ENCODE peak calls at places on chromosomes 16 and 17, in ten cellular contexts. U, D, Z, M, K, O, I, H, Y and R are unnamed samples.

GRCh38 chr16:2720063-2720455 is at the start of gene PRSS27:
- DNase-seq in D (no peak), K (no peak), M (no peak), U (no peak), O (no peak), Y (no peak), Z (no peak), H (no peak), I (no peak), R (no peak)

GRCh38 chr16:2715519-2715918 is 4.5 kb downstream of the PRSS27 start:
- DNase-seq in I (peak), Z (peak), H (peak), K (peak), M (peak), O (peak), D (peak), Y (peak), U (no peak), R (no peak)

GRCh38 chr16:82814059-82814458 is 187.3 kb downstream of the CDH13 start:
- DNase-seq in Y (no peak), O (no peak), M (no peak), K (no peak), D (no peak), Z (no peak), I (no peak), U (no peak), H (no peak), R (no peak)

GRCh38 chr17:75557075-75557851 is 30.3 kb upstream of the MYO15B start:
- DNase-seq in Y (no peak), H (no peak), K (no peak), U (no peak), O (no peak), M (no peak), I (peak), D (peak), Z (peak), R (peak)

GRCh38 chr17:35746956-35747355 is 6.1 kb downstream of the GAS2L2 start:
- DNase-seq in H (no peak), U (no peak), O (no peak), D (no peak), Z (no peak), I (no peak), M (no peak), Y (no peak), K (no peak), R (no peak)

GRCh38 chr17:59277031-59277430 is 54.4 kb upstream of the YPEL2 start:
- DNase-seq in U (no peak), O (peak), Y (no peak), M (no peak), H (no peak), K (no peak), D (no peak), Z (no peak), I (no peak), R (no peak)

GRCh38 chr16:12323007-12323699 is 346.6 kb downstream of the SNX29 start:
- DNase-seq in U (no peak), K (no peak), M (no peak), I (peak), O (no peak), H (peak), Z (peak), D (no peak), Y (no peak), R (no peak)

GRCh38 chr16:71406316-71406715 is 35.5 kb downstream of the TLE7 start:
- DNase-seq in D (no peak), U (no peak), Y (no peak), I (no peak), K (no peak), Z (no peak), M (no peak), O (no peak), H (no peak), R (no peak)

GRCh38 chr16:87844374-87844733 is 25.0 kb downstream of the SLC7A5 start:
- DNase-seq in H (no peak), Z (no peak), I (no peak), Y (peak), K (no peak), M (no peak), U (no peak), O (no peak), D (peak), R (no peak)

GRCh38 chr16:54411555-54411954 is 125.0 kb upstream of the IRX3 start:
- DNase-seq in M (no peak), K (no peak), U (no peak), O (no peak), I (peak), Y (peak), H (no peak), Z (no peak), D (no peak), R (no peak)

GRCh38 chr16:78706637-78707036 is 607.2 kb downstream of the WWOX start:
- DNase-seq in H (no peak), I (no peak), M (no peak), O (no peak), K (no peak), Z (no peak), U (no peak), Y (no peak), D (no peak), R (no peak)

GRCh38 chr17:78268191-78268874 is 36.9 kb downstream of the TMEM235 start:
- DNase-seq in I (no peak), U (no peak), D (no peak), H (no peak), O (no peak), Y (no peak), Z (no peak), K (no peak), M (no peak), R (no peak)